ENCODE peak calls at places on chromosomes 7 and 10, in four cellular contexts. E is esophagus squamous epithelium, S is uterus, K is tibial nerve. H is an unnamed sample.

GRCh38 chr10:126029999-126030398 is 133.6 kb downstream of the FANK1 start:
- DNase-seq in E (no peak), S (no peak), K (no peak), H (no peak)

GRCh38 chr10:67697646-67698245 is 1.8 kb upstream of the CTNNA3 start:
- DNase-seq in E (no peak), S (no peak), K (no peak), H (peak; percentile 36)

GRCh38 chr10:98323221-98324164 is 55.5 kb upstream of the LOXL4 start:
- DNase-seq in E (no peak), S (peak; percentile 44), K (peak; percentile 37), H (peak; percentile 65)

GRCh38 chr10:50538473-50539398 is 85.0 kb downstream of the SGMS1 start:
- DNase-seq in E (no peak), S (no peak), K (no peak), H (no peak)

GRCh38 chr10:110701618-110701971 is 57.5 kb downstream of the RBM20 start:
- DNase-seq in E (no peak), S (no peak), K (no peak), H (no peak)

GRCh38 chr7:158581440-158582088 is 6.1 kb downstream of the PTPRN2 start:
- DNase-seq in E (no peak), S (no peak), K (no peak), H (no peak)

GRCh38 chr7:148501707-148502139 is 88.8 kb upstream of the C7orf33 start:
- DNase-seq in E (peak; percentile 5), S (no peak), K (no peak), H (no peak)

GRCh38 chr10:86071758-86072157 is 294.8 kb downstream of the GRID1 start:
- DNase-seq in E (no peak), S (no peak), K (no peak), H (no peak)

GRCh38 chr10:29057712-29058426 is 231.0 kb upstream of the LYZL1 start:
- DNase-seq in E (no peak), S (no peak), K (no peak), H (no peak)

GRCh38 chr10:33160151-33160550 is 174.3 kb downstream of the NRP1 start:
- DNase-seq in E (no peak), S (no peak), K (no peak), H (no peak)

GRCh38 chr10:133335238-133336122 is 1.2 kb downstream of the CALY start:
- DNase-seq in E (no peak), S (peak; percentile 59), K (peak; percentile 43), H (no peak)

GRCh38 chr7:116595063-116595462 is 70.2 kb downstream of the CAV1 start:
- DNase-seq in E (no peak), S (no peak), K (no peak), H (no peak)

GRCh38 chr10:96840841-96841518 is 8.9 kb downstream of the LCOR start:
- DNase-seq in E (no peak), S (no peak), K (no peak), H (no peak)

GRCh38 chr10:119715628-119716505 is 10.0 kb upstream of the INPP5F start:
- DNase-seq in E (no peak), S (no peak), K (no peak), H (no peak)

GRCh38 chr10:79392506-79393176 is 45.4 kb downstream of the PPIF start:
- DNase-seq in E (no peak), S (peak; percentile 12), K (no peak), H (no peak)

GRCh38 chr7:16203065-16203464 is 218.3 kb downstream of the CRPPA start:
- DNase-seq in E (no peak), S (no peak), K (no peak), H (no peak)

GRCh38 chr10:133415752-133416151 is 8.7 kb downstream of the SPRN start:
- DNase-seq in E (no peak), S (no peak), K (no peak), H (no peak)

GRCh38 chr10:19728376-19728775 is 87.9 kb upstream of the PLXDC2 start:
- DNase-seq in E (no peak), S (no peak), K (no peak), H (no peak)

GRCh38 chr7:44382459-44383300 is 57.3 kb upstream of the CAMK2B start:
- DNase-seq in E (no peak), S (no peak), K (no peak), H (no peak)

GRCh38 chr7:122199171-122199570 is 55.1 kb upstream of the AASS start:
- DNase-seq in E (no peak), S (no peak), K (no peak), H (no peak)

GRCh38 chr7:44882899-44883298 is 2.4 kb downstream of the PURB start:
- DNase-seq in E (no peak), S (no peak), K (no peak), H (no peak)

GRCh38 chr10:62248465-62248864 is 20.2 kb downstream of the RTKN2 start:
- DNase-seq in E (no peak), S (no peak), K (no peak), H (no peak)

GRCh38 chr10:114638874-114639625 is 19.0 kb downstream of the ABLIM1 start:
- DNase-seq in E (no peak), S (no peak), K (no peak), H (no peak)

GRCh38 chr7:135659159-135659837 is 3.0 kb upstream of the STMP1 start:
- DNase-seq in E (no peak), S (no peak), K (no peak), H (no peak)

GRCh38 chr7:77538908-77539212 is 1.8 kb downstream of the PTPN12 start:
- DNase-seq in E (no peak), S (no peak), K (no peak), H (no peak)

GRCh38 chr10:96995851-96996250 is 163.8 kb downstream of the LCOR start:
- DNase-seq in E (no peak), S (no peak), K (no peak), H (no peak)

GRCh38 chr7:518630-519428 is 817 bp downstream of the PDGFA start:
- DNase-seq in E (no peak), S (peak; percentile 77), K (peak; percentile 49), H (peak; percentile 86)

GRCh38 chr7:517848-518629 is 1.6 kb downstream of the PDGFA start:
- DNase-seq in E (no peak), S (peak; percentile 71), K (peak; percentile 45), H (peak; percentile 84)

GRCh38 chr7:519974-520458 is 370 bp upstream of the PDGFA start:
- DNase-seq in E (no peak), S (peak; percentile 66), K (no peak), H (peak; percentile 88)

GRCh38 chr7:520503-521161 is 986 bp upstream of the PDGFA start:
- DNase-seq in E (no peak), S (peak; percentile 56), K (no peak), H (no peak)

GRCh38 chr7:519429-519973 is at the start of gene PDGFA:
- DNase-seq in E (no peak), S (peak; percentile 50), K (no peak), H (peak; percentile 77)
- TF ChIP-seq POLR2A in E (no peak), S (no peak), K (no peak), H (peak; percentile 93)

DNA sequence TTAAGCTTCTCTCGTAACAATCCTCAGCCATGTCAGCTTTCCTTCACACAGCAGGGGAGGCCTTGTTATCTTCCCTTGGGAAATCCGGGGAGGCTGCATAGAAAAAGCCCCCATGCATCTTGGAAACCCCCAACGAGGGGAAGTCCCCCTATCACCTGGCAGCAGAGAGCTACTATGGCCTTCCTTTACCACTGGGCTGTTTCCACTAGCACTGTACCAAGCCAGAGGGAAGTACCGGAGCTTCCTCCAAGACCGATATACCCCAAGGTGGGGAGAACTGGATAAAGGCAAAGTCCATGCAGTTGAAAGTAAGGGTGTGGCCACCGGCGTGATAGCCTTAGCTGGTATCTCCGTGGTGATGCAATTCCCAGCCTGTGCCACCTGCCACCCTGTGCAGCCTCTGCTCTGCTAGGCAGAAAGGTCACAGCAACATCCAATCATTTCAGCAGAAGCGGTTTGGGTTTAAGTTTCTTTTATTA is 4.4 kb upstream of the CLIP2 start:
- DNase-seq in E (no peak), S (no peak), K (no peak), H (no peak)
- TF ChIP-seq POLR2A in E (no peak), S (no peak), K (no peak), H (no peak)

GRCh38 chr10:35640951-35641429 is 1.1 kb downstream of the FZD8 start:
- DNase-seq in E (no peak), S (peak; percentile 56), K (no peak), H (peak; percentile 50)

GRCh38 chr10:35641430-35642015 is 573 bp downstream of the FZD8 start:
- DNase-seq in E (no peak), S (no peak), K (no peak), H (peak; percentile 52)

GRCh38 chr10:35642793-35643114 is 658 bp upstream of the FZD8 start:
- DNase-seq in E (no peak), S (no peak), K (no peak), H (peak; percentile 40)

GRCh38 chr10:35643151-35643975 is 1.3 kb upstream of the FZD8 start:
- DNase-seq in E (no peak), S (peak; percentile 72), K (peak; percentile 49), H (peak; percentile 71)

DNA sequence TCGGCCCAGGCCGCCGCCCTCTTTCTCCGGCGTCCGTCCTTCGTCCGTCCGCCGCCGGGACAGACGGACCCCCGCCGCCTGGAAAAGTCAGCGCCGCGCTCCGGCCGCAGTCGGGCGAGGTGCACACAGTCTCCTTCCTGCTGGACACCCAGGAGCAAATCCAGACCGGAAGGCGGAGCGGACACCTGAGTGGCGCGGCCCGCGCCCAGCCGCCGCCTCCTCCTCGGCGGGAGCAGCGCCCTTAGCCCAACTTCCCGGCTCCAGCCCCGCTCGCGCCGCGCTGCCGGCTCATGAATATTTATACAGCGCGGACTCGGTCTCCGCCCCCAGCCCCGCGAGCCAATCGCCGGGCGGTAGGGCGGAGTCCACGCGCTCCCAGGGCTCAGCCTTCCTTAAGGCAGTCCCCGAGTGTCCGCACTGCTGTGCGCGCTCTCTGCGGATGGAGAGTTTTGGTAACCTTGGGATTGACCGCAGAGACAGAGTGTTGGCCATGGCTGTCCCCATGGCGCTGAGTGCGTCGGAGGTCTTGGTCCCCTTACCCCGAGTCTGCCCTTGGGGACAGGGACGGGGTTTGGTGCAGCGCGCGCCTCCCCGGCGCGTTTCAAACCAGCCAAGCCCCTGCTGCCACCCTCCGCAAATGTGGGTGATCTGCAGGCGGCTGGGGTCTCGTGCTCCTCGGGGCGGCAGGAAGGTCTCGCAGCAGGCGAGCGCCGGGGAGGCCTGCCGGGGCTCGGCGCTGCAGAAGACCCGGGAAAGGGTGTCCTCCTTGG is at the start of gene FZD8:
- DNase-seq in E (peak; percentile 47), S (peak; percentile 91), K (peak; percentile 82), H (peak; percentile 91)
- TF ChIP-seq POLR2A in E (no peak), S (peak; percentile 90), K (no peak), H (peak; percentile 98)

GRCh38 chr7:28512648-28513435 is 100.5 kb downstream of the CREB5 start:
- DNase-seq in E (no peak), S (no peak), K (no peak), H (no peak)

GRCh38 chr7:28510022-28510367 is 97.7 kb downstream of the CREB5 start:
- DNase-seq in E (no peak), S (no peak), K (no peak), H (no peak)

GRCh38 chr7:28505861-28506260 is 93.5 kb downstream of the CREB5 start:
- DNase-seq in E (no peak), S (no peak), K (no peak), H (no peak)

GRCh38 chr7:28507538-28508282 is 95.4 kb downstream of the CREB5 start:
- DNase-seq in E (no peak), S (no peak), K (no peak), H (no peak)

GRCh38 chr7:28509256-28510021 is 97.1 kb downstream of the CREB5 start:
- DNase-seq in E (no peak), S (peak; percentile 18), K (no peak), H (no peak)
- TF ChIP-seq POLR2A in E (no peak), S (no peak), K (no peak), H (no peak)

H was measured in H54.